ENCODE peak calls at places on chromosomes 1 and 21, in seven cellular contexts. T is hypothalamus, I is putamen, V is DMS153, Y is caudate nucleus, S is NCI-H1417, U is epithelial cell of esophagus. E is an unnamed sample.
A peak's percentile ranks its signal among the peaks of the same experiment; 100 is the strongest.

GRCh38 chr21:28923439-28923975 is 69.2 kb downstream of the LTN1 start:
- DNase-seq in T (no peak), I (no peak), S (no peak), Y (no peak), V (no peak), U (no peak), E (no peak)

GRCh38 chr1:208030320-208031091 is 119.6 kb upstream of the CD34 start:
- DNase-seq in U (no peak), Y (no peak), I (no peak), S (no peak), T (no peak), V (no peak), E (no peak)

GRCh38 chr1:118688891-118689290 is 299.3 kb downstream of the TBX15 start:
- DNase-seq in S (no peak), I (no peak), U (no peak), V (no peak), Y (no peak), T (no peak), E (no peak)

GRCh38 chr1:61337981-61338848 is 255.9 kb downstream of the NFIA start:
- DNase-seq in U (peak; percentile 92), Y (peak; percentile 74), I (peak; percentile 91), S (peak; percentile 61), T (peak; percentile 49), V (peak; percentile 52), E (peak; percentile 42)

GRCh38 chr1:160357286-160358002 is 9.4 kb upstream of the NHLH1 start:
- DNase-seq in U (no peak), Y (no peak), I (no peak), S (no peak), T (no peak), V (no peak), E (peak; percentile 46)

GRCh38 chr1:207335695-207336363 is 14.4 kb downstream of the CD55 start:
- DNase-seq in Y (no peak), V (no peak), S (no peak), T (no peak), U (peak; percentile 88), I (no peak), E (peak; percentile 85)

GRCh38 chr1:24186993-24187790 is at the start of gene IFNLR1:
- DNase-seq in T (peak; percentile 26), U (peak; percentile 69), I (no peak), V (peak; percentile 55), Y (peak; percentile 25), S (peak; percentile 74), E (peak; percentile 31)

GRCh38 chr1:58997637-58998036 is 213.8 kb upstream of the JUN start:
- DNase-seq in Y (no peak), V (no peak), S (no peak), I (no peak), U (no peak), T (no peak), E (no peak)

GRCh38 chr1:67869233-67869632 is 36.0 kb upstream of the GNG12 start:
- DNase-seq in S (no peak), V (no peak), Y (no peak), U (no peak), T (no peak), I (no peak), E (no peak)

GRCh38 chr1:48627467-48627866 is 149.2 kb downstream of the BEND5 start:
- DNase-seq in V (no peak), Y (no peak), U (no peak), T (no peak), I (no peak), S (no peak), E (no peak)

GRCh38 chr1:154943649-154944421 is 7.3 kb upstream of the PMVK start:
- DNase-seq in U (peak; percentile 47), V (no peak), Y (no peak), I (no peak), T (no peak), S (peak; percentile 46), E (no peak)

GRCh38 chr1:166705376-166706289 is 133.6 kb upstream of the POGK start:
- DNase-seq in I (no peak), S (no peak), V (no peak), Y (no peak), U (no peak), T (no peak), E (no peak)

GRCh38 chr1:234571692-234572091 is 38.3 kb downstream of the IRF2BP2 start:
- DNase-seq in U (no peak), S (no peak), T (no peak), Y (no peak), V (no peak), I (no peak), E (no peak)

GRCh38 chr1:54407957-54408700 is 1.9 kb upstream of the SSBP3 start:
- DNase-seq in Y (no peak), T (no peak), U (peak; percentile 87), I (no peak), V (no peak), S (no peak), E (peak; percentile 75)

GRCh38 chr1:53715478-53715877 is 23.5 kb downstream of the GLIS1 start:
- DNase-seq in V (no peak), Y (no peak), I (no peak), U (peak; percentile 31), T (no peak), S (no peak), E (peak; percentile 19)

GRCh38 chr1:155017946-155018316 is 15.3 kb downstream of the ZBTB7B start:
- DNase-seq in S (no peak), V (no peak), U (no peak), I (no peak), T (no peak), Y (no peak), E (no peak)

GRCh38 chr1:159211331-159212136 is 6.9 kb downstream of the ACKR1 start:
- DNase-seq in Y (peak; percentile 9), T (no peak), U (peak; percentile 45), V (peak; percentile 26), I (no peak), S (peak; percentile 43), E (no peak)

GRCh38 chr1:22317231-22317919 is 134.3 kb upstream of the ZBTB40 start:
- DNase-seq in T (no peak), I (no peak), S (peak; percentile 1), Y (no peak), U (no peak), V (no peak), E (peak; percentile 63)

GRCh38 chr1:206631085-206631509 is 4.2 kb upstream of the DYRK3 start:
- DNase-seq in U (peak; percentile 67), I (no peak), S (peak; percentile 77), T (no peak), V (peak; percentile 65), Y (no peak), E (peak; percentile 23)

GRCh38 chr21:37225440-37225839 is 41.7 kb downstream of the VPS26C start:
- DNase-seq in I (no peak), S (no peak), V (no peak), Y (no peak), U (no peak), T (no peak), E (no peak)

GRCh38 chr1:70411360-70411844 is 334 bp downstream of the CTH start:
- DNase-seq in T (no peak), S (no peak), Y (no peak), V (no peak), U (peak; percentile 41), I (no peak), E (peak; percentile 50)

GRCh38 chr1:91537281-91538069 is 36.8 kb downstream of the CDC7 start:
- DNase-seq in Y (no peak), V (no peak), I (no peak), U (peak; percentile 27), S (no peak), T (no peak), E (peak; percentile 83)

GRCh38 chr1:201649776-201650607 is 111.1 kb downstream of the NAV1 start:
- DNase-seq in V (peak; percentile 79), Y (peak; percentile 78), S (peak; percentile 70), U (peak; percentile 80), T (peak; percentile 75), I (peak; percentile 74), E (peak; percentile 80)

GRCh38 chr1:154895779-154896178 is 25.7 kb upstream of the KCNN3 start:
- DNase-seq in S (no peak), V (no peak), T (no peak), U (no peak), Y (no peak), I (no peak), E (no peak)

GRCh38 chr21:15212214-15212613 is 147.4 kb upstream of the NRIP1 start:
- DNase-seq in Y (no peak), S (no peak), I (no peak), T (no peak), U (no peak), V (no peak), E (no peak)

GRCh38 chr1:34013958-34014737 is 150.3 kb downstream of the HMGB4 start:
- DNase-seq in S (no peak), T (no peak), I (no peak), Y (no peak), U (no peak), V (no peak), E (no peak)

GRCh38 chr1:115837762-115838421 is 3.0 kb downstream of the NHLH2 start:
- DNase-seq in U (peak; percentile 51), I (no peak), T (no peak), S (peak; percentile 20), V (peak; percentile 31), Y (no peak), E (peak; percentile 45)

GRCh38 chr21:40016667-40017066 is 149.4 kb downstream of the PCP4 start:
- DNase-seq in U (no peak), I (no peak), V (no peak), Y (no peak), S (no peak), T (no peak), E (no peak)

GRCh38 chr21:45970674-45971486 is 10.7 kb upstream of the COL6A1 start:
- DNase-seq in Y (no peak), T (no peak), S (peak; percentile 32), I (no peak), U (peak; percentile 6), V (no peak), E (no peak)

GRCh38 chr1:36778773-36779172 is 255.5 kb downstream of the GRIK3 start:
- DNase-seq in U (no peak), V (peak; percentile 79), T (no peak), I (no peak), Y (no peak), S (no peak), E (no peak)

GRCh38 chr1:197980457-197980856 is 63.3 kb downstream of the LHX9 start:
- DNase-seq in V (no peak), U (no peak), I (no peak), Y (no peak), S (no peak), T (no peak), E (no peak)

GRCh38 chr21:36929622-36930021 is 36.8 kb downstream of the HLCS start:
- DNase-seq in I (no peak), T (no peak), V (no peak), U (peak; percentile 79), Y (peak; percentile 10), S (no peak), E (no peak)

GRCh38 chr1:25026304-25026703 is 96.2 kb upstream of the RUNX3 start:
- DNase-seq in S (no peak), I (no peak), U (no peak), V (no peak), Y (no peak), T (no peak), E (no peak)

GRCh38 chr1:1929639-1930545 is 10.8 kb upstream of the TMEM52 start:
- DNase-seq in Y (no peak), T (no peak), I (no peak), U (no peak), V (no peak), S (no peak), E (no peak)

GRCh38 chr1:79322511-79323027 is 316.0 kb upstream of the ADGRL4 start:
- DNase-seq in I (no peak), T (no peak), S (no peak), U (peak; percentile 12), Y (no peak), V (no peak), E (no peak)

E was measured in trophoblast cell.